ENCODE peak calls at places on chromosome 13, in nine cellular contexts. Y, H, F, V, Z, X, G, N and P are unnamed samples.

GRCh38 chr13:59094149-59094548 is 1069.6 kb downstream of the DIAPH3 start:
- DNase-seq in Z (no peak), X (no peak), G (no peak), H (no peak), V (no peak), Y (no peak), F (no peak), N (no peak), P (no peak)

GRCh38 chr13:35475960-35476943 is at the start of gene MAB21L1:
- DNase-seq in Y (no peak), V (peak; percentile 33), G (peak; percentile 49), H (peak; percentile 22), Z (no peak), F (peak; percentile 81), N (peak; percentile 28), X (peak; percentile 90), P (no peak)

GRCh38 chr13:41061914-41062837 is 867 bp downstream of the WBP4 start:
- DNase-seq in Y (peak; percentile 41), Z (no peak), X (no peak), G (peak; percentile 76), N (peak; percentile 80), V (no peak), F (no peak), H (no peak), P (no peak)

GRCh38 chr13:107025991-107026390 is 458.1 kb upstream of the ARGLU1 start:
- DNase-seq in X (no peak), Y (peak; percentile 19), V (no peak), F (no peak), G (no peak), H (no peak), Z (no peak), N (peak; percentile 76), P (no peak)

GRCh38 chr13:93625536-93625935 is 398.9 kb downstream of the GPC6 start:
- DNase-seq in F (no peak), G (no peak), Z (no peak), H (no peak), V (no peak), N (no peak), Y (no peak), X (no peak), P (no peak)

GRCh38 chr13:79483302-79483701 is 2.3 kb downstream of the NDFIP2 start:
- DNase-seq in F (no peak), Y (no peak), X (no peak), V (no peak), Z (no peak), H (no peak), G (no peak), N (peak; percentile 32), P (no peak)

GRCh38 chr13:71865858-71866172 is 1.2 kb downstream of the DACH1 start:
- DNase-seq in Y (no peak), F (peak; percentile 35), Z (no peak), V (no peak), G (peak; percentile 14), X (peak; percentile 65), H (peak; percentile 1), N (peak; percentile 7), P (peak; percentile 0)

GRCh38 chr13:109166807-109167206 is 537.4 kb downstream of the MYO16 start:
- DNase-seq in N (no peak), Y (no peak), V (peak; percentile 65), X (no peak), Z (no peak), H (no peak), F (no peak), G (no peak), P (no peak)

GRCh38 chr13:48977973-48978372 is 2.3 kb downstream of the FNDC3A start:
- DNase-seq in G (no peak), H (no peak), Y (no peak), Z (no peak), V (peak; percentile 7), N (peak; percentile 16), F (no peak), X (no peak), P (no peak)

GRCh38 chr13:23391752-23392151 is 41.8 kb downstream of the SACS start:
- DNase-seq in V (no peak), X (no peak), Y (no peak), Z (no peak), G (no peak), H (no peak), F (no peak), N (no peak), P (no peak)

GRCh38 chr13:102405499-102406079 is 3.7 kb upstream of the FGF14 start:
- DNase-seq in Y (no peak), G (peak; percentile 70), X (no peak), Z (no peak), F (peak; percentile 81), H (peak; percentile 11), V (no peak), N (peak; percentile 47), P (no peak)

GRCh38 chr13:94009696-94010095 is 469.8 kb downstream of the DCT start:
- DNase-seq in N (peak; percentile 20), Y (no peak), F (no peak), X (no peak), V (no peak), Z (no peak), H (no peak), G (no peak), P (no peak)

DNA sequence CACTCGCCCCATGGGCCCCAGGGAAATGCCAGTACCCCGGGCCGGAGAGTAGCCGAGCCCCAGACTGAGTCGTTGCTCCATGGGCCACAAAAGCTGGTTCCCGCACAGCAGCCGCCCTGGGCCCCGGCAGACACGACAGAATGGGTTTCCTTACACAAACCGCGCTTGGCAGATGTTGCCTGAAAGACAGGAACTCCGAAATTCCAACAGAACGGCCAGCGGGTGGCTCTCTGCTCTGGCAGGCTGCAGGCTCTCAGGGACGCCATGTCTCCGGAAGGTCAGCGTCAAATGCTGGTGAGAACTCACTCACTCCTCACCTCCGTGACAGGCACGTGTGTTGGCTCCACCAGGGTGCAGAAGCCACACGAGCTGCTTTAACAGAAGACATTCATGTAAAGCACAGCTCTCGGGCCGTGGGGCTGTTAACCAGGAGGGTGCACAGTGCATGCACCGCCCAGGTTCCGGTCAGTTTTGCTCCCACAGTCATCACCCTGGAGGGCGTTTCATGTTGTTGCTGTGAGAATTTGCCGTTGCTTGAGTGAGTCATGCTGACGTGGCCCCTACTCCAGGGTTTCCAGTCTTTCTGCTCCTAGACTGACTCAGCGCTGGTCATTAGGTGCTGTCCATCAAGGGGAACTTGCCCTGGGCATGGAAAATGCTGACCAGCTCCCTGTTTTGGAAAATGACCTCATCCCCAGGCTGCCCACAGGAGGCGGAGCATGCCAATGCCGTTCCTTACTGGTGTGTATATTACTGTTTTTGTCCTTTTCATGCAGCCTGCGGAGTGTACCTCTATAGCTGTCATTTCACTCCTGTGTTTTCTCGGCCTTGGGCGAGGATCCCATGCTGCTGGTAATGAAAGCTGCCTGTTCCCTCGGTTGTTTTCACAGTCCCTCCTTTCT is 44.8 kb downstream of the ANKRD10 start:
- DNase-seq in F (peak; percentile 46), X (peak; percentile 58), G (peak; percentile 82), H (peak; percentile 61), V (no peak), N (peak; percentile 100), Z (no peak), Y (peak; percentile 99), P (peak; percentile 83)
- TF ChIP-seq CTCF in F (no peak), X (no peak), G (peak; percentile 37), H (no peak), V (no peak), N (peak; percentile 5), Z (no peak), Y (peak; percentile 8), P (no peak)

DNA sequence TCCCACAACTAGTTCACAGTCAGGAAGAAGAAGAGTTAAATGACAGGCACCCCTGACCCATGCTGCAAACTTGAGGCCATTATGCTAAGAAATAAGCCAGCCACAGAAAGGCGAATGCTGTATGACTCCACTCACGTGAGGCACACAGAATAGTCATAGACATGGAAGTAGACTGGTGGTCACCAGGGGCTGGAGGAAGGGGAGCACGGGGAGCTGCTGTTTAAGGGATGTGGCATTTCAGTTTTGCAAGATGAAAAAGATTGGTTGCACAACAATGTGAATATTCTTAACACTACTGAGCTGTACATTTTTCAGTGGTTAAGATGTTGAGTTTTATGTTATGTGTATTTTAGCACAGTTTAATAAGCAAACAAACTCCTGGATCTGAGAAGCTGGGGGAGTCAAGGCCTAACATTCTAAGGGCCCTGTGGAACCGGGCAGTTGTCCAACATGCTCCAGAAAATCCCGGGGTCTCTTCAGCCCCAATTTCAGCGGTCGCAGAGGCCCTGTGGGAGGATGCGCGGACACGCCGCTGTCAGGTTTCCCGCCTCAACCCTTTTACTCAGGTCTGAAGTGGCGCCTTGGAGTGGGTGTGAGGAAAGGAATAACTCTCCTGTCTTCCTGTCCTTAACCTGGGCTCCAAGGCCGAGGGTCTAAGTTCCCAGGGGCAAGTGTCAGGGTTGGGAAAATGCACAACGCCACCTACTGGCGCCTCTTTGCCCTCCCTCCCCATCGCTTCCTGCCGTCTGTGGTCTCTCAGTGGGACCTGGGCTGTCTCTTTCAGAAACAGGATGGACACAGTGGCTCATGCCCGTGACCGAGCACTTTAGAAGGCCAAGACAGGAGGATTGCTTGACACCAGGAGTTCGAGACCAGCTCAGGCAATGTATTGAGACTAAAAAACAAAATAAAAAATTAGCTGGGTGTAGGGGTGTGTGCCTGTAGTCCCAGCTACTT is 4.4 kb upstream of the TMEM272 start:
- DNase-seq in H (peak; percentile 54), V (peak; percentile 51), Y (no peak), Z (no peak), F (peak; percentile 76), G (peak; percentile 94), X (peak; percentile 74), N (no peak), P (no peak)
- TF ChIP-seq CTCF in H (peak; percentile 78), V (peak; percentile 73), Y (peak; percentile 70), Z (peak; percentile 45), F (peak; percentile 89), G (peak; percentile 96), X (peak; percentile 70), N (peak; percentile 43), P (peak; percentile 16)

GRCh38 chr13:50682002-50682401 is 161.5 kb downstream of the DLEU7 start:
- DNase-seq in H (no peak), G (no peak), X (no peak), V (no peak), F (no peak), N (no peak), Y (no peak), Z (no peak), P (no peak)
- TF ChIP-seq CTCF in H (no peak), G (no peak), X (no peak), V (no peak), F (no peak), N (no peak), Y (no peak), Z (no peak), P (no peak)

GRCh38 chr13:37139356-37139755 is 33.9 kb upstream of the CSNK1A1L start:
- DNase-seq in F (no peak), V (no peak), G (no peak), X (no peak), H (no peak), N (no peak), Z (no peak), Y (no peak), P (no peak)

GRCh38 chr13:37136187-37136586 is 30.7 kb upstream of the CSNK1A1L start:
- DNase-seq in H (no peak), Y (no peak), F (no peak), Z (no peak), V (no peak), G (no peak), X (no peak), N (no peak), P (no peak)

GRCh38 chr13:37138917-37139316 is 33.5 kb upstream of the CSNK1A1L start:
- DNase-seq in X (no peak), G (no peak), V (no peak), Y (no peak), Z (no peak), H (no peak), N (no peak), F (no peak), P (no peak)

GRCh38 chr13:37136633-37137032 is 31.2 kb upstream of the CSNK1A1L start:
- DNase-seq in H (no peak), N (no peak), Y (no peak), V (no peak), Z (no peak), F (no peak), X (no peak), G (no peak), P (no peak)

GRCh38 chr13:37138169-37138568 is 32.7 kb upstream of the CSNK1A1L start:
- DNase-seq in G (peak; percentile 64), F (no peak), Z (no peak), N (peak; percentile 22), H (no peak), Y (no peak), V (no peak), X (no peak), P (no peak)
- TF ChIP-seq CTCF in G (peak; percentile 56), F (peak; percentile 22), Z (no peak), N (peak; percentile 16), H (no peak), Y (peak; percentile 40), V (no peak), X (peak; percentile 52), P (no peak)